ENCODE peak calls at places on chromosome 6, in ten cellular contexts. S is H7; J is neuronal stem cell; Q is cardiac fibroblast; I is fibroblast of the aortic adventitia; V is Jurkat, Clone E6-1; H is ovary; C is right cardiac atrium; X is left ventricle myocardium inferior; P is CD8-positive, alpha-beta memory T cell. Y is an unnamed sample.

GRCh38 chr6:18226451-18226850 is 37.9 kb downstream of the DEK start:
- DNase-seq in S (no peak), J (no peak), Q (peak), I (peak), V (no peak), H (no peak), C (no peak), X (no peak), P (no peak), Y (no peak)

GRCh38 chr6:140320081-140320798 is 945.8 kb upstream of the CITED2 start:
- DNase-seq in S (no peak), J (no peak), Q (no peak), I (peak), V (no peak), H (no peak), C (no peak), X (no peak), P (no peak), Y (no peak)

GRCh38 chr6:105954148-105954547 is 132.0 kb upstream of the PRDM1 start:
- DNase-seq in S (no peak), J (no peak), Q (no peak), I (no peak), V (no peak), H (no peak), C (no peak), X (no peak), P (no peak), Y (no peak)

GRCh38 chr6:86535141-86535540 is 402.2 kb upstream of the HTR1E start:
- DNase-seq in S (no peak), J (no peak), Q (no peak), I (no peak), V (no peak), H (no peak), C (no peak), X (no peak), P (no peak), Y (no peak)

GRCh38 chr6:117448732-117449131 is 23.0 kb upstream of the ROS1 start:
- DNase-seq in S (no peak), J (no peak), Q (peak), I (peak), V (no peak), H (no peak), C (no peak), X (no peak), P (no peak), Y (no peak)

GRCh38 chr6:131101911-131102680 is 33.2 kb upstream of the AKAP7 start:
- DNase-seq in S (no peak), J (no peak), Q (peak), I (peak), V (no peak), H (no peak), C (no peak), X (no peak), P (no peak), Y (peak)

GRCh38 chr6:11198663-11199603 is 33.5 kb downstream of the NEDD9 start:
- DNase-seq in S (no peak), J (no peak), Q (no peak), I (no peak), V (peak), H (no peak), C (no peak), X (no peak), P (peak), Y (no peak)

GRCh38 chr6:28657756-28658465 is 132.2 kb downstream of the GPX5 start:
- DNase-seq in S (peak), J (peak), Q (peak), I (peak), V (peak), H (peak), C (peak), X (no peak), P (peak), Y (peak)

GRCh38 chr6:34792605-34793500 is 970 bp downstream of the BLTP3A start:
- DNase-seq in S (peak), J (peak), Q (peak), I (peak), V (no peak), H (no peak), C (peak), X (no peak), P (peak), Y (peak)

GRCh38 chr6:79630883-79631799 is at the start of gene SH3BGRL2:
- DNase-seq in S (peak), J (peak), Q (peak), I (peak), V (no peak), H (peak), C (peak), X (peak), P (peak), Y (peak)

GRCh38 chr6:57432919-57433684 is 115.7 kb downstream of the PRIM2 start:
- DNase-seq in S (no peak), J (no peak), Q (peak), I (no peak), V (no peak), H (no peak), C (no peak), X (no peak), P (no peak), Y (no peak)

GRCh38 chr6:34717466-34717865 is 20.9 kb upstream of the ILRUN start:
- DNase-seq in S (no peak), J (no peak), Q (peak), I (no peak), V (no peak), H (no peak), C (no peak), X (no peak), P (no peak), Y (no peak)

GRCh38 chr6:137950581-137950980 is 83.5 kb downstream of the TNFAIP3 start:
- DNase-seq in S (no peak), J (no peak), Q (no peak), I (no peak), V (no peak), H (no peak), C (no peak), X (no peak), P (no peak), Y (no peak)

GRCh38 chr6:151822252-151823111 is 15.0 kb downstream of the ESR1 start:
- DNase-seq in S (no peak), J (no peak), Q (no peak), I (no peak), V (no peak), H (no peak), C (no peak), X (no peak), P (no peak), Y (no peak)

GRCh38 chr6:12103158-12103557 is 91.0 kb downstream of the HIVEP1 start:
- DNase-seq in S (no peak), J (no peak), Q (no peak), I (no peak), V (no peak), H (no peak), C (no peak), X (no peak), P (no peak), Y (no peak)

GRCh38 chr6:96939019-96939805 is 14.7 kb downstream of the KLHL32 start:
- DNase-seq in S (no peak), J (no peak), Q (peak), I (peak), V (no peak), H (no peak), C (no peak), X (no peak), P (no peak), Y (no peak)

GRCh38 chr6:42313038-42313437 is 95.4 kb upstream of the MRPS10 start:
- DNase-seq in S (no peak), J (no peak), Q (peak), I (peak), V (no peak), H (no peak), C (no peak), X (no peak), P (no peak), Y (no peak)

GRCh38 chr6:135423649-135424128 is 73.9 kb downstream of the AHI1 start:
- DNase-seq in S (peak), J (peak), Q (peak), I (peak), V (peak), H (no peak), C (no peak), X (no peak), P (peak), Y (peak)

GRCh38 chr6:137641474-137642077 is 147.4 kb upstream of the OLIG3 start:
- DNase-seq in S (peak), J (peak), Q (peak), I (peak), V (peak), H (peak), C (peak), X (peak), P (peak), Y (peak)

GRCh38 chr6:108566406-108566805 is 5.7 kb downstream of the FOXO3 start:
- DNase-seq in S (no peak), J (no peak), Q (no peak), I (no peak), V (no peak), H (no peak), C (no peak), X (no peak), P (no peak), Y (no peak)

GRCh38 chr6:169427856-169428255 is 174.2 kb upstream of the THBS2 start:
- DNase-seq in S (peak), J (peak), Q (peak), I (peak), V (no peak), H (peak), C (peak), X (no peak), P (no peak), Y (no peak)

GRCh38 chr6:28597217-28597835 is 71.6 kb downstream of the GPX5 start:
- DNase-seq in S (peak), J (no peak), Q (peak), I (peak), V (no peak), H (no peak), C (peak), X (no peak), P (no peak), Y (peak)

GRCh38 chr6:134289204-134289575 is 28.7 kb downstream of the SGK1 start:
- DNase-seq in S (no peak), J (no peak), Q (peak), I (no peak), V (no peak), H (no peak), C (no peak), X (no peak), P (no peak), Y (no peak)

GRCh38 chr6:101435028-101435427 is 41.5 kb downstream of the GRIK2 start:
- DNase-seq in S (no peak), J (no peak), Q (no peak), I (no peak), V (no peak), H (no peak), C (no peak), X (no peak), P (no peak), Y (peak)
- H3K4me3 ChIP-seq in S (no peak), J (no peak), Q (no peak), I (no peak), V (no peak), H (no peak), C (no peak), X (no peak), P (no peak), Y (no peak)

DNA sequence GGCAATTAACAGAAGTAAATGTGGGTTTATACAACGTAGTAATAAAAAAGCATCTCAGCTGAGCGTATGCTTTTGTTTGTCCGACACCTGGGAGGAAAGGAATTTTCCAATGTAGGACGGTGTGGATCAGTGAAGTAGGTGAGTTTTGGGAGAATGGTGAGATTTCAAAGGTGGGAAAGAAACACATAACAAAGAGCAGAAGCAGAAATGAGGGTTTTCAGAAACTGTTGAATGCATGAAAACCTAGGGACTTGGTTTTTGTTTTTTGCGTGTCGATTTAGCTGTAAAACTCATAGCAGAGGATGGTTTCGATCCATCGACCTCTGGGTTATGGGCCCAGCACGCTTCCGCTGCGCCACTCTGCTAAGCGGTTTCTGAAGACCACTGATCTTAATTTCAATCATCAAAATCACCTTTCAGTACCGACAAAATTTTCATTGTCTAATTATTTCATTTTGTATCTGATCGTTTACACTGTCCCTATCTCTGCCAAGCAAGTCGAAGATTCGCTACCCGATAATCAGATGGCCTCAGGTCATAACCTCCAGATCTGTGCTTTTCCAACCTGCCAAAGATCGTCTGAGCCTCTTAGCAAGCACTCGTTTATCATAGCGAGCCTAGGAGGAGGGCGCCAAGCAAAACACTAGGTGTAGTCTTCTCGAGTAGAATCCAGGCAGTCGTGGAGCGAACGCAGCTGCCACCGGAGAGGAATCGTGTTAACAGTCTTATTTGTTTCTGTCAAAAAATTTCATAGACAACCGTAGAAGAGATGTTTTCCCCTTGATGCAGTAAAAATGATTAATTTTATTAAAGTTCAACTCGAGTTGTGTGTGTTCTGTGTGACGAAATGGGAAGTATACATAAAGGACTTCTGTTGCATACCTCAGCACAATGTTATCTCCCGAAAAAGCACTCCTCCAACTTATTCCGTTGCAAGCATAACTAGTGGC is 20.9 kb upstream of the POM121L2 start:
- DNase-seq in S (peak), J (peak), Q (peak), I (peak), V (no peak), H (peak), C (no peak), X (no peak), P (peak), Y (peak)
- H3K4me3 ChIP-seq in S (peak), J (peak), Q (peak), I (peak), V (no peak), H (peak), C (peak), X (peak), P (peak), Y (peak)

DNA sequence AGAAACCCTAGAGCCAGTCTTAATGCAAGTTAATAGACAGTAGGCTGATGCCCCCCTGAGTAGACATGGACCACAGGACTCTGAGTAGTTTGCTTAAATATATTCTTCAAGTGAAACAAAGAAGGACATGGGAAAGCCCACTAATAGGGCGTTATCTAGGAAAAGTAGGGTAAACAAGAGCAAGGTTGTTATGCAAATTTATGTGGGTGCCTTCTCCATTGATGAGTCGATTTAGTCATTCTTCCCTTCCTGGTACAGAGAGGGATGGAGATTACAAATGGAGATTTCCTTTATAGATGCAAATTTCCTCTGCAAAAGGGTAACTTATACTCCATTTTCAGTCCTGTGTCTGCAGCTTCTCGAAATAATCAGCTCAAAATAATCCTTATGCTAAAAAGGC is 262.0 kb downstream of the CD83 start:
- DNase-seq in S (no peak), J (no peak), Q (no peak), I (no peak), V (no peak), H (no peak), C (no peak), X (no peak), P (no peak), Y (no peak)
- H3K4me3 ChIP-seq in S (no peak), J (no peak), Q (no peak), I (no peak), V (no peak), H (no peak), C (no peak), X (no peak), P (no peak), Y (no peak)

GRCh38 chr6:23731609-23732008 is 394.4 kb upstream of the NRSN1 start:
- DNase-seq in S (no peak), J (no peak), Q (no peak), I (no peak), V (no peak), H (no peak), C (no peak), X (no peak), P (no peak), Y (no peak)

GRCh38 chr6:23736577-23736976 is 389.4 kb upstream of the NRSN1 start:
- DNase-seq in S (no peak), J (no peak), Q (no peak), I (no peak), V (no peak), H (no peak), C (no peak), X (no peak), P (no peak), Y (no peak)

GRCh38 chr6:23735151-23735550 is 390.9 kb upstream of the NRSN1 start:
- DNase-seq in S (no peak), J (no peak), Q (no peak), I (no peak), V (no peak), H (no peak), C (no peak), X (no peak), P (no peak), Y (no peak)
- H3K4me3 ChIP-seq in S (no peak), J (no peak), Q (no peak), I (no peak), V (no peak), H (no peak), C (no peak), X (no peak), P (no peak), Y (no peak)

GRCh38 chr6:22929228-22929627 is 359.9 kb downstream of the HDGFL1 start:
- DNase-seq in S (no peak), J (no peak), Q (peak), I (peak), V (peak), H (no peak), C (no peak), X (no peak), P (no peak), Y (no peak)
- H3K4me3 ChIP-seq in S (no peak), J (no peak), Q (no peak), I (no peak), V (no peak), H (no peak), C (no peak), X (peak), P (no peak), Y (no peak)

GRCh38 chr6:166172546-166172945 is 4.9 kb upstream of the TBXT start:
- DNase-seq in S (no peak), J (no peak), Q (no peak), I (no peak), V (no peak), H (no peak), C (no peak), X (no peak), P (no peak), Y (no peak)
- H3K4me3 ChIP-seq in S (no peak), J (no peak), Q (no peak), I (no peak), V (no peak), H (no peak), C (no peak), X (no peak), P (no peak), Y (no peak)

DNA sequence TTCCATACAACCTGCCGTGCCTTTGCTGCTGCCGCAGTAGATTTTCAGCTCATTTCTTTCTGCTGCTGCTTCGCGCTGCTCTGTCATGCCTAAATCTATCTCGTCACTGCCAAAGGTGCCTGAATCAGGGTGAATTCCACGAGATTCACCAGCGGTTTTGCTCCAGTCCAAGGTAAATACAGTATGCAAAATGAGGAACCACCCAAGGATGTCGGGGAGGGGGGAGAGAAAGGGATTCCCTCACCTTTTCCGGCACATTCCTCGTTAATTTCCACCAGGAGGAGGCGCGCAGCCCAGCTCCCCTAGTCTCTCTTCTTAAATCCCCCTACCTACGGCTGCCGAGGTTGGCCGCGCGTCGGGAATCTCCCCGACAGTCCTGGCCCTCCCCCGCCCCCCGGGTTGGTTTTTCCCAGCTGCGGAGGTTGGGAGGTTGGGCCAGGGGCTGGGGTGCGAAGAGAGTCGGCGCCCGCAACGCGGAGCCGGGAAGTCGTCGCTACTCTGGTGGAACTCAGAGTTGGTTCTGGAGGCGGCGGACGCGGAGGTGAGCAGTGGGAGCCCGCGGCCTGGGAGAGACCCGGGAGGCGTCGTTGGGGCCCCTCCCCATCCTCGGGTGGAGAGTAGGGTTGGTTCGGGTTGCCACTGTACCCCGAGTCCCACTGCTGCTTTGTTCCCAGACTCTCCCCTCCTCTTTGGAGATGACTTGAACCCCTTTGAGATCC is at the start of gene TPBG:
- DNase-seq in S (peak), J (peak), Q (peak), I (peak), V (no peak), H (peak), C (peak), X (peak), P (no peak), Y (peak)
- H3K4me3 ChIP-seq in S (peak), J (peak), Q (peak), I (peak), V (peak), H (peak), C (peak), X (peak), P (peak), Y (peak)

GRCh38 chr6:149451361-149452061 is 33.3 kb downstream of the ZC3H12D start:
- DNase-seq in S (peak), J (no peak), Q (no peak), I (no peak), V (no peak), H (peak), C (peak), X (peak), P (peak), Y (no peak)
- H3K4me3 ChIP-seq in S (peak), J (no peak), Q (no peak), I (no peak), V (no peak), H (peak), C (peak), X (peak), P (no peak), Y (no peak)

Y was measured in HAP-1.